ENCODE peak calls at places on chromosomes 5 and 9, in seven cellular contexts. One of them, this sample, is unnamed.

GRCh38 chr5:57626703-57627102 is 144.1 kb upstream of the ACTBL2 start:
- DNase-seq in tibial nerve: no peak
- DNase-seq in A549: no peak
- DNase-seq in upper lobe of left lung: no peak
- DNase-seq in GM12891: no peak
- DNase-seq in Peyer's patch: no peak
- DNase-seq in ovary: no peak
- DNase-seq in this sample: no peak

GRCh38 chr9:20623021-20623747 is 885 bp upstream of the MLLT3 start:
- DNase-seq in tibial nerve: no peak
- DNase-seq in A549: no peak
- DNase-seq in upper lobe of left lung: peak
- DNase-seq in GM12891: no peak
- DNase-seq in Peyer's patch: peak
- DNase-seq in ovary: peak
- DNase-seq in this sample: peak

GRCh38 chr9:104747245-104747564 is 278 bp upstream of the NIPSNAP3A start:
- DNase-seq in tibial nerve: no peak
- DNase-seq in A549: no peak
- DNase-seq in upper lobe of left lung: no peak
- DNase-seq in GM12891: no peak
- DNase-seq in Peyer's patch: no peak
- DNase-seq in ovary: no peak
- DNase-seq in this sample: no peak

GRCh38 chr5:42520203-42520602 is 97.0 kb downstream of the GHR start:
- DNase-seq in tibial nerve: no peak
- DNase-seq in A549: no peak
- DNase-seq in upper lobe of left lung: no peak
- DNase-seq in GM12891: no peak
- DNase-seq in Peyer's patch: no peak
- DNase-seq in ovary: no peak
- DNase-seq in this sample: no peak

GRCh38 chr9:119370816-119371215 is 1.6 kb upstream of the BRINP1 start:
- DNase-seq in tibial nerve: no peak
- DNase-seq in A549: peak
- DNase-seq in upper lobe of left lung: no peak
- DNase-seq in GM12891: peak
- DNase-seq in Peyer's patch: peak
- DNase-seq in ovary: peak
- DNase-seq in this sample: peak

GRCh38 chr9:117160254-117160653 is 254.6 kb downstream of the ASTN2 start:
- DNase-seq in tibial nerve: no peak
- DNase-seq in A549: peak
- DNase-seq in upper lobe of left lung: no peak
- DNase-seq in GM12891: no peak
- DNase-seq in Peyer's patch: no peak
- DNase-seq in ovary: no peak
- DNase-seq in this sample: peak

GRCh38 chr9:82031538-82032280 is 43.1 kb downstream of the SPATA31D1 start:
- DNase-seq in tibial nerve: no peak
- DNase-seq in A549: peak
- DNase-seq in upper lobe of left lung: no peak
- DNase-seq in GM12891: no peak
- DNase-seq in Peyer's patch: no peak
- DNase-seq in ovary: no peak
- DNase-seq in this sample: no peak

GRCh38 chr9:135797507-135798302 is 95.7 kb downstream of the KCNT1 start:
- DNase-seq in tibial nerve: no peak
- DNase-seq in A549: peak
- DNase-seq in upper lobe of left lung: peak
- DNase-seq in GM12891: peak
- DNase-seq in Peyer's patch: no peak
- DNase-seq in ovary: no peak
- DNase-seq in this sample: peak

GRCh38 chr5:177982072-177982727 is 13.8 kb downstream of the PROP1 start:
- DNase-seq in tibial nerve: no peak
- DNase-seq in A549: peak
- DNase-seq in upper lobe of left lung: peak
- DNase-seq in GM12891: no peak
- DNase-seq in Peyer's patch: peak
- DNase-seq in ovary: no peak
- DNase-seq in this sample: peak

GRCh38 chr9:20551835-20552234 is 70.5 kb downstream of the MLLT3 start:
- DNase-seq in tibial nerve: no peak
- DNase-seq in A549: peak
- DNase-seq in upper lobe of left lung: no peak
- DNase-seq in GM12891: no peak
- DNase-seq in Peyer's patch: no peak
- DNase-seq in ovary: no peak
- DNase-seq in this sample: no peak

GRCh38 chr9:70263421-70263820 is 4.6 kb downstream of the SMC5 start:
- DNase-seq in tibial nerve: no peak
- DNase-seq in A549: no peak
- DNase-seq in upper lobe of left lung: no peak
- DNase-seq in GM12891: no peak
- DNase-seq in Peyer's patch: no peak
- DNase-seq in ovary: no peak
- DNase-seq in this sample: peak

GRCh38 chr5:78927657-78928282 is 57.3 kb downstream of the ARSB start:
- DNase-seq in tibial nerve: no peak
- DNase-seq in A549: peak
- DNase-seq in upper lobe of left lung: no peak
- DNase-seq in GM12891: no peak
- DNase-seq in Peyer's patch: no peak
- DNase-seq in ovary: no peak
- DNase-seq in this sample: no peak

GRCh38 chr5:96293966-96294886 is 138.8 kb downstream of the PCSK1 start:
- DNase-seq in tibial nerve: no peak
- DNase-seq in A549: no peak
- DNase-seq in upper lobe of left lung: no peak
- DNase-seq in GM12891: no peak
- DNase-seq in Peyer's patch: no peak
- DNase-seq in ovary: no peak
- DNase-seq in this sample: no peak

GRCh38 chr5:143177263-143177994 is 226.1 kb downstream of the NR3C1 start:
- DNase-seq in tibial nerve: no peak
- DNase-seq in A549: peak
- DNase-seq in upper lobe of left lung: no peak
- DNase-seq in GM12891: no peak
- DNase-seq in Peyer's patch: no peak
- DNase-seq in ovary: no peak
- DNase-seq in this sample: no peak

GRCh38 chr9:126756876-126757415 is 47.9 kb upstream of the ZBTB43 start:
- DNase-seq in tibial nerve: no peak
- DNase-seq in A549: no peak
- DNase-seq in upper lobe of left lung: no peak
- DNase-seq in GM12891: no peak
- DNase-seq in Peyer's patch: no peak
- DNase-seq in ovary: no peak
- DNase-seq in this sample: no peak

GRCh38 chr5:127254729-127255284 is 35.8 kb upstream of the MEGF10 start:
- DNase-seq in tibial nerve: no peak
- DNase-seq in A549: peak
- DNase-seq in upper lobe of left lung: no peak
- DNase-seq in GM12891: no peak
- DNase-seq in Peyer's patch: no peak
- DNase-seq in ovary: no peak
- DNase-seq in this sample: no peak

GRCh38 chr5:36396640-36397039 is 94.9 kb upstream of the RANBP3L start:
- DNase-seq in tibial nerve: no peak
- DNase-seq in A549: no peak
- DNase-seq in upper lobe of left lung: no peak
- DNase-seq in GM12891: no peak
- DNase-seq in Peyer's patch: no peak
- DNase-seq in ovary: no peak
- DNase-seq in this sample: no peak

GRCh38 chr5:72816297-72817075 is at the start of gene TNPO1:
- DNase-seq in tibial nerve: peak
- DNase-seq in A549: peak
- DNase-seq in upper lobe of left lung: peak
- DNase-seq in GM12891: peak
- DNase-seq in Peyer's patch: peak
- DNase-seq in ovary: peak
- DNase-seq in this sample: peak
- TF ChIP-seq POLR2A in tibial nerve: peak
- TF ChIP-seq POLR2A in A549: peak
- TF ChIP-seq POLR2A in upper lobe of left lung: peak
- TF ChIP-seq POLR2A in GM12891: peak
- TF ChIP-seq POLR2A in Peyer's patch: peak
- TF ChIP-seq POLR2A in ovary: peak
- TF ChIP-seq POLR2A in this sample: peak

DNA sequence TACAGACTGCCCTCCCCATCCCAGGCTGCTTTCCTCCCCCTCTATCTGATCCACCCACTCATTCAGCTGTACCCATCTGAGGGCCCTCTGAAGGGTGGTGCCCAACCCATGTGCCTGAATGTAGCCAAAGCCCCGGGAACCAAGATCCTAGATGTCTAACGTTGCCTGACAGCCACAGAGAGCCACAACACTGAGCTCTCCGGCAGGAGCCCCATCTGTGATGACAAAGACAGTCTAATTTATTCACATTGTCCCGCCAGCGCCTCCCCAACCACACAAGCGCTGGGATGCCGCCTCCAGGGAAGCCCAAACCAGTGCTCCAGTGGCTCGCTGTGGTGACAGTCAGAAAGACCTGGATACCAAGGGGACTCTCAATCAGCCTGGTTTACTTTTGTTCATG is 8.4 kb downstream of the IGFBPL1 start:
- DNase-seq in tibial nerve: no peak
- DNase-seq in A549: no peak
- DNase-seq in upper lobe of left lung: peak
- DNase-seq in GM12891: no peak
- DNase-seq in Peyer's patch: no peak
- DNase-seq in ovary: no peak
- DNase-seq in this sample: no peak
- TF ChIP-seq POLR2A in tibial nerve: no peak
- TF ChIP-seq POLR2A in A549: no peak
- TF ChIP-seq POLR2A in upper lobe of left lung: no peak
- TF ChIP-seq POLR2A in GM12891: no peak
- TF ChIP-seq POLR2A in Peyer's patch: no peak
- TF ChIP-seq POLR2A in ovary: no peak
- TF ChIP-seq POLR2A in this sample: no peak

DNA sequence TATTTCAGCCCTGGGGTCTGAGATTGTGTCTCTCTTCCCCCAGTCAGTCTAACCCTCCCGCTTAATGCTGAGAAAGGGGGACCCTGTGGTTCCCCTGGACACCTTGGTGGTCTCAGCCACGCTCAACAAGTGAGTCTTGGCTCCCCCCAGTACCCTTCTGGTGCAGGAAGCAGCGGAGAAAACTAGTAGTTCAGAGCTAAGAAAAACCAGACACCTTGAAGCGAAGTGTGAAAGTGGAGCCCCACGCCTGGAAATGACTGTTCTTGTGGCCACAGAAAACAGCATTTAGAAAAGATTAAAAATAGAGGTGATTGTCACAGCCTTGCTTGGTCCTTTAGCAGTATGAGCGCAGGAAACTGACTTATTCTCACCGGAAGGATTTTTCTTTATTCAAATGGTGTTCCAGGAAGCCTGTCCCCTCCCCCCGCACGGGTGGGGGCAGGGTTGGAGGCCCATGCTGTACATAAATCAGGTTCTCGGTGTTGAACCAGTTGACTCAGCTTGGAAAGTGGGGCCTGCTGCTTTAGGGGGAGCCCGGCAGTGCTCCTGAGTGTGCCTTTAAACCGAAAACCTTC is 8.1 kb downstream of the ARPC5L start:
- DNase-seq in tibial nerve: no peak
- DNase-seq in A549: no peak
- DNase-seq in upper lobe of left lung: peak
- DNase-seq in GM12891: no peak
- DNase-seq in Peyer's patch: peak
- DNase-seq in ovary: no peak
- DNase-seq in this sample: peak
- TF ChIP-seq POLR2A in tibial nerve: no peak
- TF ChIP-seq POLR2A in A549: no peak
- TF ChIP-seq POLR2A in upper lobe of left lung: no peak
- TF ChIP-seq POLR2A in GM12891: peak
- TF ChIP-seq POLR2A in Peyer's patch: peak
- TF ChIP-seq POLR2A in ovary: no peak
- TF ChIP-seq POLR2A in this sample: no peak

GRCh38 chr9:134760750-134761420 is 119.3 kb downstream of the COL5A1 start:
- DNase-seq in tibial nerve: no peak
- DNase-seq in A549: no peak
- DNase-seq in upper lobe of left lung: no peak
- DNase-seq in GM12891: no peak
- DNase-seq in Peyer's patch: no peak
- DNase-seq in ovary: no peak
- DNase-seq in this sample: no peak
- TF ChIP-seq POLR2A in tibial nerve: no peak
- TF ChIP-seq POLR2A in A549: no peak
- TF ChIP-seq POLR2A in upper lobe of left lung: no peak
- TF ChIP-seq POLR2A in GM12891: no peak
- TF ChIP-seq POLR2A in Peyer's patch: no peak
- TF ChIP-seq POLR2A in ovary: no peak
- TF ChIP-seq POLR2A in this sample: no peak

DNA sequence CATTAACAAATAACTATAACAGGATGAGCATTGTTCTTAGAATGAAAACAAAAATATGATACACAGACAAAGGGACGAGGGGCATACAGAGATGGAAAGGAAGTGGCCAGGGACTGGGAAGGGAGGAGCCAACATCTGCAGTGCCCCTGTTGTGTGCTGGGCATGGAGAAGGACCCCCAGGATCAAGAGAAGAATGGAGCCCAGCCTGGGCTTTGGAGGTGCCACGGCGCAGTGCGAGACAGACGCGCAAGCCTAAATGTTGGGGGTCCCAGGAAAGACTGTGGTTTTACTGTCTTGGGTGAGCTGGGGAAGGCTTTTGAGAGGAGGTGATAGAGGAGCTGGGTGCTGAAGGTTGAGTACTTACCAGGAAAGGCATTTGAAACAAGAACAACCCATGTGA is 28.4 kb upstream of the DUSP1 start:
- DNase-seq in tibial nerve: no peak
- DNase-seq in A549: no peak
- DNase-seq in upper lobe of left lung: peak
- DNase-seq in GM12891: no peak
- DNase-seq in Peyer's patch: peak
- DNase-seq in ovary: no peak
- DNase-seq in this sample: no peak
- TF ChIP-seq POLR2A in tibial nerve: no peak
- TF ChIP-seq POLR2A in A549: no peak
- TF ChIP-seq POLR2A in upper lobe of left lung: no peak
- TF ChIP-seq POLR2A in GM12891: no peak
- TF ChIP-seq POLR2A in Peyer's patch: no peak
- TF ChIP-seq POLR2A in ovary: no peak
- TF ChIP-seq POLR2A in this sample: no peak

GRCh38 chr5:142143878-142144277 is 35.3 kb downstream of the NDFIP1 start:
- DNase-seq in tibial nerve: no peak
- DNase-seq in A549: peak
- DNase-seq in upper lobe of left lung: no peak
- DNase-seq in GM12891: no peak
- DNase-seq in Peyer's patch: no peak
- DNase-seq in ovary: no peak
- DNase-seq in this sample: peak
- TF ChIP-seq POLR2A in tibial nerve: no peak
- TF ChIP-seq POLR2A in A549: no peak
- TF ChIP-seq POLR2A in upper lobe of left lung: no peak
- TF ChIP-seq POLR2A in GM12891: no peak
- TF ChIP-seq POLR2A in Peyer's patch: no peak
- TF ChIP-seq POLR2A in ovary: no peak
- TF ChIP-seq POLR2A in this sample: no peak